ENCODE peak calls at places on chromosome 16, in ten cellular contexts. F, L, X, B, T, J, D, Y, O and G are unnamed samples.

GRCh38 chr16:75341934-75342811 is 90.7 kb upstream of the BCAR1 start:
- DNase-seq in F (no peak), L (no peak), X (no peak), B (no peak), T (no peak), J (no peak), D (no peak), Y (no peak), O (no peak), G (peak)

GRCh38 chr16:54176376-54176901 is 110.1 kb downstream of the IRX3 start:
- DNase-seq in F (no peak), L (no peak), X (no peak), B (no peak), T (peak), J (no peak), D (peak), Y (peak), O (no peak), G (no peak)

GRCh38 chr16:82563401-82563800 is 63.4 kb upstream of the CDH13 start:
- DNase-seq in F (no peak), L (no peak), X (no peak), B (no peak), T (no peak), J (no peak), D (no peak), Y (no peak), O (no peak), G (no peak)

GRCh38 chr16:29984137-29984763 is 10.6 kb downstream of the TAOK2 start:
- DNase-seq in F (no peak), L (no peak), X (no peak), B (no peak), T (no peak), J (no peak), D (no peak), Y (no peak), O (no peak), G (no peak)

GRCh38 chr16:13795131-13795530 is 124.8 kb upstream of the ERCC4 start:
- DNase-seq in F (no peak), L (no peak), X (no peak), B (no peak), T (no peak), J (no peak), D (no peak), Y (no peak), O (no peak), G (no peak)

GRCh38 chr16:30715777-30716445 is 16.9 kb downstream of the SRCAP start:
- DNase-seq in F (no peak), L (no peak), X (no peak), B (no peak), T (no peak), J (no peak), D (peak), Y (no peak), O (no peak), G (no peak)

GRCh38 chr16:75247249-75247648 is 4.2 kb downstream of the BCAR1 start:
- DNase-seq in F (no peak), L (no peak), X (no peak), B (no peak), T (no peak), J (no peak), D (no peak), Y (no peak), O (no peak), G (no peak)

GRCh38 chr16:84059946-84060901 is 17.6 kb upstream of the SLC38A8 start:
- DNase-seq in F (no peak), L (no peak), X (no peak), B (no peak), T (no peak), J (no peak), D (no peak), Y (no peak), O (no peak), G (no peak)

GRCh38 chr16:26053889-26054288 is 362.1 kb downstream of the HS3ST4 start:
- DNase-seq in F (no peak), L (no peak), X (no peak), B (no peak), T (no peak), J (no peak), D (no peak), Y (no peak), O (no peak), G (no peak)

GRCh38 chr16:54633943-54634362 is 296.7 kb upstream of the IRX5 start:
- DNase-seq in F (no peak), L (no peak), X (peak), B (peak), T (peak), J (peak), D (peak), Y (peak), O (no peak), G (peak)

GRCh38 chr16:15915555-15916081 is 27.2 kb upstream of the CEP20 start:
- DNase-seq in F (no peak), L (no peak), X (no peak), B (no peak), T (no peak), J (no peak), D (peak), Y (no peak), O (no peak), G (no peak)

GRCh38 chr16:70374213-70374612 is 27.5 kb downstream of the DDX19A start:
- DNase-seq in F (no peak), L (no peak), X (no peak), B (no peak), T (no peak), J (no peak), D (no peak), Y (no peak), O (no peak), G (no peak)

GRCh38 chr16:496097-496886 is 31.2 kb upstream of the CAPN15 start:
- DNase-seq in F (no peak), L (no peak), X (no peak), B (no peak), T (no peak), J (no peak), D (no peak), Y (no peak), O (no peak), G (peak)

GRCh38 chr16:25060920-25061319 is 45.8 kb upstream of the ARHGAP17 start:
- DNase-seq in F (no peak), L (no peak), X (no peak), B (no peak), T (no peak), J (no peak), D (peak), Y (no peak), O (no peak), G (no peak)

GRCh38 chr16:67707210-67707609 is 11.9 kb downstream of the GFOD2 start:
- DNase-seq in F (no peak), L (no peak), X (no peak), B (no peak), T (no peak), J (no peak), D (no peak), Y (no peak), O (no peak), G (no peak)

GRCh38 chr16:47976609-47977180 is 179.1 kb downstream of the ABCC12 start:
- DNase-seq in F (no peak), L (no peak), X (no peak), B (no peak), T (no peak), J (no peak), D (no peak), Y (no peak), O (no peak), G (no peak)

DNA sequence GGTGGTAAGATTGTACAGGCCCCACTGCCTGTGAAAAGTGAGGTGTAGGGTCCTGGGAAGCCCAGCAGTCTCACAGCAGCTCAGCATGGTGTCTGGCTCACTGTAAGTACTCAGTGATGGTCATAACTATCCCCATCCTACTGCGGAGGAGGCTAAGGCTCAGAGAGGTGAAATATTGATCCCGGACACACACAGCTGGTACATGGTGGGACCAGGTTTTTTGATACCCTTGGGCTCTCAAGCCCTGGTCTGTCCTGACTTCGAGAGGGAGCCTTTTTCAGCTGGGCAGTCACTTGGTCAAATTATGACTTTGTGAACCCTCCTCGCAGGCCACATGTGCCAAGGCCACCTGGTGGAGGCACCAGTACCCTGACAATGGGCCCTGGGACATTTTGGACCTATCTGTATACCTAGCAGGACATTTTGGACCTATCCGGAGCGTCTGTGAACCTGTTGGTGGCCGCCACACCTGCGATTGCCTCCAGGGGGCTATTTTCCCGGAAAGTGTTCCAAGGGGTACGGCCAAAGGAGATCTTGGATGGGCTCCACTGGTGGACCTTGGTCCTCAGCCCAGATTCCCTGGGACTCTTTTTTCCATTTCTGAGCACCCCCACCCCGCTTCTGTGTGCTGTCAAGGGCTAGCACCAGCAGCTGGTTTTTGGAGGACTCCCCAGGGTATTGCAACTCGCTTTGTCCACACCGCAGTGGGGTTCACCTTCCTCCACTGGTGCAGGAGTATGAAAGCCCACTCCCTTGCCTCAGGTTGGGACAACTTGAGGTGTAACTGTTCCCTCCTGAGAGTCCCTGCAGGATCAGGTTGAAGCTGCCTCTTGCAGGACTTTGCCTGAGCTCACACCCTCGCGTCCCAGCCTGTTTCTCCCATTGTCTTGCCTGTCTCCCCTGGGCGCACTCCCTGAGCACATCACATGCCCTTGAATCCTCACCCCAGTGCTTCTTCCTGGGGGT is 83.6 kb upstream of the NKD1 start:
- DNase-seq in F (no peak), L (no peak), X (no peak), B (no peak), T (peak), J (no peak), D (no peak), Y (no peak), O (no peak), G (no peak)
- TF ChIP-seq CTCF in F (no peak), L (no peak), X (no peak), B (peak), T (peak), J (no peak), D (no peak), Y (no peak), O (peak), G (no peak)

DNA sequence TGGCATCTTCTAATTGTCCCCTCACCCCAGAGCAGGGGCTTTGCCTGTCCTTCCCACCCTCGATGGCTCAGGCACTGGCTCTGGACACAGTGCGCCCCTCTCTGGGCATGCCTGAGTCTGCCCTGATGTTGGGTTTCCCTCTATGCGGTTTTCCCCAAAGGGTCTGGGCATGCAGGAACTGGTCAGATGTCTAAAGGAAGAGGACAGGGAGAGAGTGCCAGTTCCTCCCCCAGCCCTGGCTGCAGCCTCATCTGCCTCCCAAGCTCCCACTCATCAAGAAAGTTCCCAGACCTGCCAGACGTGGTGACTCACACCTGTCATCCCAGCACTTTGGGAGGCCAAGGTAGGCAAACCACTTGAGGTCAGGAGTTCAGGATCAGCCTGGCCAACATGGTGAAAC is 41.3 kb upstream of the PABPN1L start:
- DNase-seq in F (no peak), L (no peak), X (no peak), B (no peak), T (no peak), J (no peak), D (no peak), Y (no peak), O (no peak), G (no peak)
- TF ChIP-seq MAX in F (no peak), L (no peak), X (no peak), B (no peak), T (no peak), J (no peak), D (no peak), Y (no peak), O (no peak), G (no peak)

GRCh38 chr16:66503612-66504011 is 46.3 kb downstream of the TK2 start:
- DNase-seq in F (no peak), L (no peak), X (no peak), B (no peak), T (no peak), J (no peak), D (no peak), Y (no peak), O (no peak), G (no peak)

GRCh38 chr16:66508261-66508913 is 41.5 kb downstream of the TK2 start:
- DNase-seq in F (no peak), L (no peak), X (peak), B (no peak), T (no peak), J (no peak), D (no peak), Y (no peak), O (no peak), G (peak)

GRCh38 chr16:66502020-66502913 is 47.7 kb downstream of the TK2 start:
- DNase-seq in F (no peak), L (no peak), X (no peak), B (no peak), T (no peak), J (no peak), D (peak), Y (peak), O (no peak), G (no peak)

GRCh38 chr16:66507731-66508239 is 42.1 kb downstream of the TK2 start:
- DNase-seq in F (no peak), L (no peak), X (peak), B (no peak), T (no peak), J (no peak), D (no peak), Y (no peak), O (no peak), G (no peak)

DNA sequence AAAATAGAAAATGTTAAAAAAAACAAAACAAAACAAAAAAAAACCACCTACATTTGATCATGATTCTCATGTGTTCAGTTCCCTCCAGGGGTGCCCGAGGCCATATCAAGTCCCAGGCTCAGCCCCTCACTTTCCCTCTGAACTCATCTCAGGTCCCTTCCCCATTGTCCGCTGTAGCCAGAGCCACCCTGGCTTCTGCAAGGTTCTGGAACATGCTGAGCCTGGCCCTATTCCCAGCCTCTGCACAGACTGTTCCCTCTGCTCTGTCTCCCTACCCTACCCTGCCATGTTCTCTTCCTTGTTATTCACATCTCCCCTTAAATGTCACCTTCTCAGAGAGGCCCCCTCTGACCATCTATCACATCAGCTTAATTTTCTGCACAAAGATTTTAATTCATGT is 46.9 kb downstream of the TK2 start:
- DNase-seq in F (no peak), L (no peak), X (no peak), B (no peak), T (no peak), J (no peak), D (no peak), Y (no peak), O (no peak), G (no peak)
- TF ChIP-seq CTCF in F (no peak), L (no peak), X (no peak), B (no peak), T (no peak), J (no peak), D (no peak), Y (no peak), O (no peak), G (no peak)

DNA sequence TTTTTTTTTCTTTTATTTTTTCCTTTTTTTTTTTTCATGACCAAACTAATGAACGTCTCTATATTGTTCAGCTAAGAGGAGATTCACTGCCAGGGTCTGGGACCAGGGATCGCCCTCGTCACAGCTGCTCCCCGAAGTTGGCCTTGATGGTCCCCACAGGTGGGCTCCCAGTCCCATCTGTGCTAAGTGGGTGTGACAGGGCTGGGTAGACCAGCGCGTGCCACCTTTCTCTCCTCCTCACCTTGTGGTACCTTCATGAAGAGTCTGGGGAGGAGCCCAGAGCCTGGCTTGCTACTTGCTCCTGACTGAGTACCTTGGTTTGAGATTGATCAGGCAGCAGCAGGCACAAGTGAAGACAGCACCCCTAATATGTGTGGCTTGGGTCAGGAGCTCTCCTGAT is 6.5 kb upstream of the FOXF1 start:
- DNase-seq in F (no peak), L (no peak), X (no peak), B (no peak), T (no peak), J (no peak), D (no peak), Y (no peak), O (no peak), G (no peak)
- TF ChIP-seq MAX in F (no peak), L (no peak), X (no peak), B (no peak), T (no peak), J (no peak), D (no peak), Y (no peak), O (no peak), G (no peak)

DNA sequence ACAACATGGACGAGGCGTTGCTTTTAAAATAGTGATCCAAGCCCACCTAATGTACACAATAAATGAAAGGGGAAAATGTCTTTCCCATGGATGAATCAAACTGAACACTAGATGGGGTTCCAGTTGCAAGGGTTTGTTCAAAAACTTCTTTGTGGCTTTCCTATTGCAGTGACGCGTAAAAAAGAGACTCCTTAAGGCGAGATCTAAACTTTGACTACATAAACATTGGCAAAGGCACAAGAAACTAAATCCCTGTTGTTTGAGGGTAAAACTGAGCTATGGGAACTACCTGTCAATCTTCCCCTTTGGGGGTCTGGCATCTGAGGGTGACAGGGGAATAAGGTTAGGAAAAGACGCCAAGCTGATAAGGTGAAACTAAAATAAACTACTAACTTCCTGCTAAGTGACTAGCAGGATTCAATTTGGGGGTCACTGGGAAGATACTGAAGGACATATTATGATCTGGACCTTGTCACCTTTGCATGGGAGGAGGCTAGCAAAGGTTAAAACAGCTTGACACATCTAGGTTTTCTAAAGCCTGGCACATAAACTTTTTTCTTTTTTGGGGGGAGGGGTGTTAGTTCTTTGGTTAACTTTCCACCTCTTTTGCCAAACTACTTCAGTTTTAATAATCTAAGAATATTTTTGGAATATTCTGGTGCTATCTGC is 4.7 kb downstream of the SALL1 start:
- DNase-seq in F (peak), L (no peak), X (no peak), B (no peak), T (no peak), J (no peak), D (peak), Y (no peak), O (no peak), G (no peak)
- TF ChIP-seq CTCF in F (peak), L (no peak), X (no peak), B (no peak), T (no peak), J (no peak), D (peak), Y (peak), O (peak), G (no peak)

GRCh38 chr16:2090819-2091721 is 43.3 kb downstream of the TSC2 start:
- DNase-seq in F (peak), L (no peak), X (no peak), B (peak), T (peak), J (peak), D (no peak), Y (no peak), O (peak), G (peak)
- TF ChIP-seq MAX in F (no peak), L (no peak), X (no peak), B (peak), T (no peak), J (no peak), D (no peak), Y (no peak), O (peak), G (no peak)

GRCh38 chr16:85187447-85187846 is 75.2 kb upstream of the CIBAR2 start:
- DNase-seq in F (no peak), L (no peak), X (no peak), B (no peak), T (peak), J (no peak), D (no peak), Y (no peak), O (no peak), G (no peak)
- TF ChIP-seq CTCF in F (no peak), L (no peak), X (no peak), B (no peak), T (no peak), J (no peak), D (no peak), Y (peak), O (peak), G (no peak)